ENCODE peak calls at places on chromosomes 11 and 22, in ten cellular contexts. One of them, this sample, is unnamed.

GRCh38 chr22:20401376-20402020 is 7.5 kb downstream of the ZNF74 start:
- DNase-seq in ascending aorta: peak
- DNase-seq in cardiac muscle cell: no peak
- DNase-seq in dorsolateral prefrontal cortex: no peak
- DNase-seq in lower lobe of right lung: no peak
- DNase-seq in coronary artery: no peak
- DNase-seq in stomach: no peak
- DNase-seq in breast epithelium: no peak
- DNase-seq in H9: no peak
- DNase-seq in right atrium auricular region: no peak
- DNase-seq in this sample: no peak

GRCh38 chr11:88338223-88338661 is 706 bp upstream of the CTSC start:
- DNase-seq in ascending aorta: peak
- DNase-seq in breast epithelium: no peak
- DNase-seq in right atrium auricular region: peak
- DNase-seq in stomach: peak
- DNase-seq in dorsolateral prefrontal cortex: no peak
- DNase-seq in H9: no peak
- DNase-seq in cardiac muscle cell: peak
- DNase-seq in lower lobe of right lung: peak
- DNase-seq in coronary artery: no peak
- DNase-seq in this sample: peak

GRCh38 chr11:79209540-79210266 is 231.1 kb downstream of the TENM4 start:
- DNase-seq in right atrium auricular region: no peak
- DNase-seq in stomach: no peak
- DNase-seq in lower lobe of right lung: no peak
- DNase-seq in cardiac muscle cell: no peak
- DNase-seq in coronary artery: no peak
- DNase-seq in ascending aorta: no peak
- DNase-seq in H9: no peak
- DNase-seq in dorsolateral prefrontal cortex: no peak
- DNase-seq in breast epithelium: no peak
- DNase-seq in this sample: peak

GRCh38 chr22:33405194-33405593 is 347.0 kb upstream of the SYN3 start:
- DNase-seq in ascending aorta: no peak
- DNase-seq in H9: no peak
- DNase-seq in lower lobe of right lung: no peak
- DNase-seq in stomach: no peak
- DNase-seq in cardiac muscle cell: no peak
- DNase-seq in coronary artery: no peak
- DNase-seq in breast epithelium: no peak
- DNase-seq in right atrium auricular region: no peak
- DNase-seq in dorsolateral prefrontal cortex: no peak
- DNase-seq in this sample: peak

GRCh38 chr22:48045369-48045768 is 1282.9 kb downstream of the TBC1D22A start:
- DNase-seq in right atrium auricular region: peak
- DNase-seq in coronary artery: no peak
- DNase-seq in dorsolateral prefrontal cortex: no peak
- DNase-seq in stomach: no peak
- DNase-seq in breast epithelium: no peak
- DNase-seq in cardiac muscle cell: no peak
- DNase-seq in H9: no peak
- DNase-seq in ascending aorta: no peak
- DNase-seq in lower lobe of right lung: no peak
- DNase-seq in this sample: no peak

GRCh38 chr11:456533-456932 is 6.5 kb downstream of the PTDSS2 start:
- DNase-seq in breast epithelium: no peak
- DNase-seq in ascending aorta: no peak
- DNase-seq in coronary artery: no peak
- DNase-seq in stomach: no peak
- DNase-seq in H9: no peak
- DNase-seq in cardiac muscle cell: no peak
- DNase-seq in dorsolateral prefrontal cortex: no peak
- DNase-seq in lower lobe of right lung: no peak
- DNase-seq in right atrium auricular region: no peak
- DNase-seq in this sample: no peak

GRCh38 chr22:49207008-49207775 is 620.5 kb downstream of the BRD1 start:
- DNase-seq in ascending aorta: peak
- DNase-seq in H9: peak
- DNase-seq in dorsolateral prefrontal cortex: peak
- DNase-seq in coronary artery: peak
- DNase-seq in breast epithelium: peak
- DNase-seq in stomach: peak
- DNase-seq in lower lobe of right lung: no peak
- DNase-seq in cardiac muscle cell: no peak
- DNase-seq in right atrium auricular region: peak
- DNase-seq in this sample: no peak

GRCh38 chr11:72787262-72788104 is 6.4 kb downstream of the STARD10 start:
- DNase-seq in breast epithelium: no peak
- DNase-seq in lower lobe of right lung: no peak
- DNase-seq in H9: peak
- DNase-seq in coronary artery: no peak
- DNase-seq in right atrium auricular region: no peak
- DNase-seq in stomach: no peak
- DNase-seq in ascending aorta: no peak
- DNase-seq in dorsolateral prefrontal cortex: no peak
- DNase-seq in cardiac muscle cell: peak
- DNase-seq in this sample: peak

GRCh38 chr22:29454186-29454745 is 15.9 kb downstream of the RFPL1 start:
- DNase-seq in right atrium auricular region: no peak
- DNase-seq in H9: no peak
- DNase-seq in dorsolateral prefrontal cortex: no peak
- DNase-seq in coronary artery: no peak
- DNase-seq in lower lobe of right lung: no peak
- DNase-seq in cardiac muscle cell: no peak
- DNase-seq in ascending aorta: no peak
- DNase-seq in stomach: no peak
- DNase-seq in breast epithelium: no peak
- DNase-seq in this sample: no peak

GRCh38 chr22:38106814-38107578 is 3.5 kb downstream of the BAIAP2L2 start:
- DNase-seq in breast epithelium: no peak
- DNase-seq in lower lobe of right lung: peak
- DNase-seq in stomach: no peak
- DNase-seq in dorsolateral prefrontal cortex: no peak
- DNase-seq in coronary artery: no peak
- DNase-seq in ascending aorta: no peak
- DNase-seq in cardiac muscle cell: no peak
- DNase-seq in H9: no peak
- DNase-seq in right atrium auricular region: no peak
- DNase-seq in this sample: no peak

GRCh38 chr11:21933095-21933494 is 259.8 kb upstream of the ANO5 start:
- DNase-seq in right atrium auricular region: no peak
- DNase-seq in coronary artery: no peak
- DNase-seq in ascending aorta: no peak
- DNase-seq in breast epithelium: no peak
- DNase-seq in stomach: no peak
- DNase-seq in dorsolateral prefrontal cortex: no peak
- DNase-seq in lower lobe of right lung: no peak
- DNase-seq in cardiac muscle cell: no peak
- DNase-seq in H9: no peak
- DNase-seq in this sample: no peak

GRCh38 chr22:50342651-50343540 is at the start of gene PPP6R2:
- DNase-seq in right atrium auricular region: no peak
- DNase-seq in ascending aorta: peak
- DNase-seq in coronary artery: peak
- DNase-seq in cardiac muscle cell: peak
- DNase-seq in stomach: peak
- DNase-seq in breast epithelium: peak
- DNase-seq in lower lobe of right lung: peak
- DNase-seq in dorsolateral prefrontal cortex: peak
- DNase-seq in H9: peak
- DNase-seq in this sample: peak

GRCh38 chr22:50348058-50348457 is 4.9 kb downstream of the PPP6R2 start:
- DNase-seq in right atrium auricular region: no peak
- DNase-seq in stomach: no peak
- DNase-seq in cardiac muscle cell: no peak
- DNase-seq in breast epithelium: no peak
- DNase-seq in H9: no peak
- DNase-seq in lower lobe of right lung: no peak
- DNase-seq in dorsolateral prefrontal cortex: no peak
- DNase-seq in coronary artery: no peak
- DNase-seq in ascending aorta: no peak
- DNase-seq in this sample: no peak

GRCh38 chr22:50343541-50343935 is 411 bp downstream of the PPP6R2 start:
- DNase-seq in ascending aorta: no peak
- DNase-seq in stomach: no peak
- DNase-seq in right atrium auricular region: no peak
- DNase-seq in H9: no peak
- DNase-seq in dorsolateral prefrontal cortex: no peak
- DNase-seq in coronary artery: no peak
- DNase-seq in breast epithelium: no peak
- DNase-seq in cardiac muscle cell: no peak
- DNase-seq in lower lobe of right lung: no peak
- DNase-seq in this sample: no peak

GRCh38 chr22:50347157-50347556 is 4.0 kb downstream of the PPP6R2 start:
- DNase-seq in dorsolateral prefrontal cortex: no peak
- DNase-seq in ascending aorta: no peak
- DNase-seq in lower lobe of right lung: no peak
- DNase-seq in coronary artery: no peak
- DNase-seq in breast epithelium: no peak
- DNase-seq in right atrium auricular region: no peak
- DNase-seq in H9: no peak
- DNase-seq in cardiac muscle cell: no peak
- DNase-seq in stomach: no peak
- DNase-seq in this sample: no peak

DNA sequence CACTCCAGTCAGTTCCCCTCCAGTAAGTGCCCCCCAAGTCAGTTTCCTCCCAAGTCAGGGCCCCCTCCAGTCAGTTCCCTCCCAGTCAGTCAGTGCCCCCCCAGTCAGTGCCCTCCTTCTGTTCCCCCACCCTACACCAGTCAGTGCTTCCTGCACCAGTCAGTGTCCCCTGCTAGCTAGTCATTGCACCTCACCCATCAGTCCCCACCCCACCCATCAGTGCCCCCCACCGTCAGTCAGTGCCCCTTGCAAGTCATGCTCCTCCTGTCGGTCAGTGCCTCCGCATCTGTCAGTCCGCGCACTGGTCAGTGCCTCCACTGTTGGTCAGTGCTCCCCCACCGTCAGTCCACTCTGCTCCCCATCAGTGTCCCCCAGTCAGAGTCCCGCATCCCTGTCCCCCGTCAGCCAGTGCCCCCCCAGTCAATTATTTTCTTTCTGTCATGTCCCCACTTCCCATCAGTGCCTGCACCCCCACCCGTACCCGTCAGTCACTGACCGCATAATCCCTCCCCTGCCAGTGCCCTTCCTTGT is 3.4 kb downstream of the PPP6R2 start:
- DNase-seq in lower lobe of right lung: no peak
- DNase-seq in stomach: no peak
- DNase-seq in cardiac muscle cell: no peak
- DNase-seq in breast epithelium: no peak
- DNase-seq in dorsolateral prefrontal cortex: no peak
- DNase-seq in ascending aorta: no peak
- DNase-seq in coronary artery: no peak
- DNase-seq in right atrium auricular region: no peak
- DNase-seq in H9: no peak
- DNase-seq in this sample: no peak
- H3K27ac ChIP-seq in lower lobe of right lung: no peak
- H3K27ac ChIP-seq in stomach: no peak
- H3K27ac ChIP-seq in cardiac muscle cell: no peak
- H3K27ac ChIP-seq in breast epithelium: no peak
- H3K27ac ChIP-seq in dorsolateral prefrontal cortex: no peak
- H3K27ac ChIP-seq in ascending aorta: no peak
- H3K27ac ChIP-seq in coronary artery: no peak
- H3K27ac ChIP-seq in right atrium auricular region: no peak
- H3K27ac ChIP-seq in H9: no peak
- H3K27ac ChIP-seq in this sample: no peak

GRCh38 chr11:35507688-35508087 is 17.7 kb downstream of the PAMR1 start:
- DNase-seq in right atrium auricular region: no peak
- DNase-seq in H9: no peak
- DNase-seq in coronary artery: no peak
- DNase-seq in ascending aorta: no peak
- DNase-seq in cardiac muscle cell: no peak
- DNase-seq in stomach: no peak
- DNase-seq in lower lobe of right lung: no peak
- DNase-seq in dorsolateral prefrontal cortex: no peak
- DNase-seq in breast epithelium: no peak
- DNase-seq in this sample: no peak
- TF ChIP-seq CTCF in right atrium auricular region: no peak
- TF ChIP-seq CTCF in H9: peak
- TF ChIP-seq CTCF in coronary artery: no peak
- TF ChIP-seq CTCF in ascending aorta: no peak
- TF ChIP-seq CTCF in cardiac muscle cell: peak
- TF ChIP-seq CTCF in stomach: no peak
- TF ChIP-seq CTCF in lower lobe of right lung: no peak
- TF ChIP-seq CTCF in dorsolateral prefrontal cortex: no peak
- TF ChIP-seq CTCF in breast epithelium: no peak
- TF ChIP-seq CTCF in this sample: no peak

GRCh38 chr11:99614353-99614752 is 593.6 kb downstream of the CNTN5 start:
- DNase-seq in lower lobe of right lung: no peak
- DNase-seq in cardiac muscle cell: peak
- DNase-seq in H9: no peak
- DNase-seq in stomach: no peak
- DNase-seq in right atrium auricular region: no peak
- DNase-seq in coronary artery: no peak
- DNase-seq in ascending aorta: no peak
- DNase-seq in breast epithelium: no peak
- DNase-seq in dorsolateral prefrontal cortex: no peak
- DNase-seq in this sample: no peak
- H3K27ac ChIP-seq in lower lobe of right lung: no peak
- H3K27ac ChIP-seq in cardiac muscle cell: no peak
- H3K27ac ChIP-seq in H9: no peak
- H3K27ac ChIP-seq in stomach: no peak
- H3K27ac ChIP-seq in right atrium auricular region: no peak
- H3K27ac ChIP-seq in coronary artery: no peak
- H3K27ac ChIP-seq in ascending aorta: no peak
- H3K27ac ChIP-seq in breast epithelium: no peak
- H3K27ac ChIP-seq in dorsolateral prefrontal cortex: no peak
- H3K27ac ChIP-seq in this sample: no peak

GRCh38 chr22:23071163-23072034 is 1.1 kb downstream of the GNAZ start:
- DNase-seq in right atrium auricular region: no peak
- DNase-seq in dorsolateral prefrontal cortex: no peak
- DNase-seq in ascending aorta: no peak
- DNase-seq in H9: no peak
- DNase-seq in stomach: no peak
- DNase-seq in coronary artery: no peak
- DNase-seq in lower lobe of right lung: peak
- DNase-seq in breast epithelium: peak
- DNase-seq in cardiac muscle cell: no peak
- DNase-seq in this sample: no peak

GRCh38 chr22:23069502-23070357 is 589 bp upstream of the GNAZ start:
- DNase-seq in lower lobe of right lung: peak
- DNase-seq in breast epithelium: peak
- DNase-seq in dorsolateral prefrontal cortex: peak
- DNase-seq in cardiac muscle cell: peak
- DNase-seq in H9: peak
- DNase-seq in ascending aorta: peak
- DNase-seq in stomach: peak
- DNase-seq in coronary artery: peak
- DNase-seq in right atrium auricular region: peak
- DNase-seq in this sample: peak

GRCh38 chr22:23068832-23069385 is 1.4 kb upstream of the GNAZ start:
- DNase-seq in coronary artery: peak
- DNase-seq in dorsolateral prefrontal cortex: peak
- DNase-seq in ascending aorta: peak
- DNase-seq in stomach: no peak
- DNase-seq in H9: peak
- DNase-seq in breast epithelium: peak
- DNase-seq in right atrium auricular region: no peak
- DNase-seq in lower lobe of right lung: peak
- DNase-seq in cardiac muscle cell: no peak
- DNase-seq in this sample: peak

GRCh38 chr22:23072035-23072910 is 2.0 kb downstream of the GNAZ start:
- DNase-seq in breast epithelium: no peak
- DNase-seq in H9: no peak
- DNase-seq in right atrium auricular region: no peak
- DNase-seq in stomach: no peak
- DNase-seq in cardiac muscle cell: no peak
- DNase-seq in dorsolateral prefrontal cortex: no peak
- DNase-seq in coronary artery: no peak
- DNase-seq in lower lobe of right lung: peak
- DNase-seq in ascending aorta: no peak
- DNase-seq in this sample: no peak

GRCh38 chr22:23070418-23071162 is at the start of gene GNAZ:
- DNase-seq in ascending aorta: peak
- DNase-seq in coronary artery: peak
- DNase-seq in dorsolateral prefrontal cortex: no peak
- DNase-seq in breast epithelium: peak
- DNase-seq in stomach: no peak
- DNase-seq in cardiac muscle cell: peak
- DNase-seq in right atrium auricular region: no peak
- DNase-seq in lower lobe of right lung: peak
- DNase-seq in H9: peak
- DNase-seq in this sample: peak
- TF ChIP-seq CTCF in ascending aorta: no peak
- TF ChIP-seq CTCF in coronary artery: no peak
- TF ChIP-seq CTCF in dorsolateral prefrontal cortex: no peak
- TF ChIP-seq CTCF in breast epithelium: no peak
- TF ChIP-seq CTCF in stomach: no peak
- TF ChIP-seq CTCF in cardiac muscle cell: no peak
- TF ChIP-seq CTCF in right atrium auricular region: no peak
- TF ChIP-seq CTCF in lower lobe of right lung: no peak
- TF ChIP-seq CTCF in H9: no peak
- TF ChIP-seq CTCF in this sample: no peak

This sample was measured in thyroid gland.